ENCODE peak calls at places on chromosomes 11 and 22, in four cellular contexts. J is keratinocyte, H is AG04450, D is right cardiac atrium. K is an unnamed sample. For H3K9me3, the result is how much of the 10 kb centered on the place peaks cover.

GRCh38 chr11:36600155-36600554 is 2.1 kb upstream of the RAG2 start:
- DNase-seq in J (no peak), H (no peak), D (no peak), K (no peak)

GRCh38 chr22:43566561-43567332 is 154.9 kb downstream of the MPPED1 start:
- DNase-seq in J (no peak), H (no peak), D (no peak), K (no peak)

GRCh38 chr11:73982595-73982989 is at the start of gene UCP2:
- DNase-seq in J (no peak), H (peak), D (peak), K (peak)

GRCh38 chr22:20380486-20380885 is 13.5 kb upstream of the ZNF74 start:
- DNase-seq in J (no peak), H (no peak), D (no peak), K (no peak)

GRCh38 chr11:130261546-130261945 is 53.2 kb downstream of the ZBTB44 start:
- DNase-seq in J (no peak), H (no peak), D (no peak), K (no peak)

GRCh38 chr22:40674274-40674673 is 5.0 kb upstream of the MCHR1 start:
- DNase-seq in J (no peak), H (no peak), D (no peak), K (no peak)

GRCh38 chr11:65538915-65539374 is 14.1 kb downstream of the SCYL1 start:
- DNase-seq in J (no peak), H (no peak), D (peak), K (no peak)

GRCh38 chr11:78573271-78574035 is 1.2 kb downstream of the NARS2 start:
- DNase-seq in J (no peak), H (no peak), D (no peak), K (no peak)

GRCh38 chr11:113389288-113389687 is 1.7 kb downstream of the ANKK1 start:
- DNase-seq in J (no peak), H (no peak), D (no peak), K (no peak)

GRCh38 chr11:35363246-35364100 is 55.9 kb downstream of the SLC1A2 start:
- DNase-seq in J (no peak), H (no peak), D (peak), K (peak)

GRCh38 chr22:37610480-37611148 is 2.0 kb downstream of the GGA1 start:
- DNase-seq in J (no peak), H (no peak), D (no peak), K (peak)

GRCh38 chr11:47399860-47400812 is 8.3 kb upstream of the SLC39A13 start:
- DNase-seq in J (no peak), H (no peak), D (peak), K (no peak)

GRCh38 chr22:46240073-46240472 is 10.0 kb downstream of the CDPF1 start:
- DNase-seq in J (no peak), H (no peak), D (no peak), K (no peak)

GRCh38 chr11:109197656-109198055 is 224.3 kb upstream of the C11orf87 start:
- DNase-seq in J (no peak), H (no peak), D (no peak), K (no peak)

GRCh38 chr11:105489431-105489830 is 120.4 kb upstream of the GRIA4 start:
- DNase-seq in J (no peak), H (no peak), D (no peak), K (no peak)

GRCh38 chr11:69963533-69964246 is 114.4 kb upstream of the ANO1 start:
- DNase-seq in J (no peak), H (no peak), D (no peak), K (no peak)

GRCh38 chr22:50715250-50715649 is 22.8 kb upstream of the ACR start:
- DNase-seq in J (no peak), H (no peak), D (peak), K (no peak)

GRCh38 chr11:8011981-8012444 is 24.9 kb downstream of the EIF3F start:
- DNase-seq in J (no peak), H (peak), D (no peak), K (no peak)

GRCh38 chr11:35540526-35540925 is 15.1 kb upstream of the PAMR1 start:
- DNase-seq in J (no peak), H (no peak), D (no peak), K (no peak)

GRCh38 chr22:30694638-30695350 is at the start of gene OSBP2:
- DNase-seq in J (no peak), H (no peak), D (peak), K (peak)

GRCh38 chr11:3153291-3153861 is 11.7 kb downstream of the OSBPL5 start:
- DNase-seq in J (no peak), H (peak), D (peak), K (peak)

GRCh38 chr11:102225689-102226562 is 91.4 kb upstream of the BIRC3 start:
- DNase-seq in J (no peak), H (peak), D (no peak), K (no peak)

GRCh38 chr11:67313125-67313890 is 10.0 kb downstream of the SSH3 start:
- DNase-seq in J (no peak), H (no peak), D (no peak), K (no peak)

GRCh38 chr11:79441159-79441875 is 487 bp upstream of the TENM4 start:
- DNase-seq in J (no peak), H (no peak), D (no peak), K (no peak)

GRCh38 chr11:61587541-61587941 is 6.7 kb upstream of the SYT7 start:
- DNase-seq in J (no peak), H (no peak), D (peak), K (peak)

GRCh38 chr11:91366816-91367215 is 857.8 kb upstream of the FAT3 start:
- DNase-seq in J (no peak), H (no peak), D (no peak), K (no peak)

DNA sequence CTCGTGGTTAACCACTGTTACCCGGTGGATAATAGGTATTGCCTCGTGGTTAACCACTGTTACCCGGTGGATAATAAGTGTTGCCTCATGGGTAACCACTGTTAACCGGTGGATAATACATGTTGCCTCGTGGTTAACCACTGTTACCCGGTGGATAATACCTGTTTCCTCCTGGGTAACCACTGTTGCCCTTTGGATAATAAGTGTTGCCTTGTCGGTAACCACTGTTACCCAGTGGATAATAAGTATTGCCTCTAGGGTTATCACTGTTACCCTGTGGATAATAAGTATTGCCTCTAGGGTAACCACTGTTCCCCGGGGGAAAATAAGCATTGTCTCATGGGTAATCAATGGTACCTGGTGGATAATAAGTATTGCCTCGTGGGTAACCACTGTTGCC is 15.0 kb upstream of the NXPE4 start:
- DNase-seq in J (no peak), H (no peak), D (no peak), K (no peak)
- H3K9me3 ChIP-seq in J (under half), H (under half), D (under half), K (under half)

GRCh38 chr11:128624269-128625170 is 37.2 kb upstream of the ETS1 start:
- DNase-seq in J (no peak), H (no peak), D (peak), K (no peak)
- H3K4me3 ChIP-seq in J (no peak), H (no peak), D (no peak), K (no peak)

DNA sequence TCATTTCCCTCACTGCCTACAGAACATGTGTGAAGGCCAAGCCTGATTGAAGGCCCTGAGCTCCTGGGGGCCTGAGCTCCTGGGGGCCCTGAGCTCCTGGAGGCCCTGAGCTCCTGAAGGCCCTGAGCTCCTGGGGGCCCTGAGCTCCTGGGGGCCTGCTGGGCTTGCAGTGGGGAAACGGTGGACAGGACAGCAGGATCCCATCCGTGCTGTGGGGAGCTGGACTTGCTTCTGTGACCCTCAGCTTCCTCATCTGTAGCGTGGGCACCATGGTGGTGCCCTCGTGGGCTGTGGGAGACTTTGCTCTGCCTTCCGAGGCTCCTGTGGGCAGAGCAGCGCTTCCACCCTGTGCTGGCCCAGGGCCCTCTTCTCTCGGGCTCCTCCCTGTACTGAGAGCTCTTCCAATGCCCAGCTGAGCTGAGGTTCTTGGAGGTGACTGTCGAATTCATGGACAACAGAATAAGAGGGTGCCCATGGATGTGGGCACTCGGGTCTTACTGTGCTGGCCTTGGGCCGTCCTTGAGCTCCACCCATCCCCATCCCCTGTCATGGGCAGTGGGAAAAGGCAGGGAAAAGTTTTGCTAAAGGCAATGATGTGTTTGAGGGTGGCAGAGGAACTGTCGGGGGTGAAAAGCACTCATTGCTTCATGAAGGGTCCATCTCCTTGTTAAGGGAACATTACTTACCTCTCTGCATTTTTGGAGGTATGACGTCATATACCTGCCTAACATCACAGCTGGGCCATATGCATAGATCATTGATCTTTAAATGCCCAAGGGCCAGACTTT is 786.7 kb downstream of the TBC1D22A start:
- DNase-seq in J (no peak), H (no peak), D (no peak), K (no peak)
- H3K9me3 ChIP-seq in J (under half), H (half or more), D (under half), K (under half)

GRCh38 chr22:17319541-17319940 is 49.7 kb upstream of the CECR2 start:
- DNase-seq in J (no peak), H (no peak), D (no peak), K (no peak)

GRCh38 chr22:17314472-17314871 is 54.8 kb upstream of the CECR2 start:
- DNase-seq in J (no peak), H (no peak), D (no peak), K (no peak)

GRCh38 chr22:17318817-17319216 is 50.4 kb upstream of the CECR2 start:
- DNase-seq in J (no peak), H (no peak), D (no peak), K (no peak)

GRCh38 chr22:17315310-17315709 is 54.0 kb upstream of the CECR2 start:
- DNase-seq in J (no peak), H (no peak), D (no peak), K (no peak)

DNA sequence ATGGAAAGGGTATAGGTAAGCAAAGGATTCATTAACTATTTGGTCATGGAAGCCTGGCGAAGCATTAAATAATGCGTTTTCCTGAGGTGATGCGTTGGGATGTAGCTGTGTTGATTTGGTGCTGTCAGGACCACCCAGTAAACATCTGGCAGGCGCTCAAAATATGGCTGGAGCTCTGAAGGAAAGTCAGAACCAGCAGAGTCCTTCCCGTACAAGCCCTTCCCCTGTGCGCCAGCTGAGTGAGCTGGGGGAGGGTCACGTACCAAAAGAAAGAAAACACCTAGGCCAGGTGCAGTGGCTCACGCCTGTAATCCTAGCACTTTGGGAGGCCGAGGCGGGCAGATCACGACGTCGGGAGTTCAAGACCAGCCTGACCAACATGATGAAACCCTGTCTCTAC is 55.7 kb upstream of the CECR2 start:
- DNase-seq in J (no peak), H (no peak), D (no peak), K (no peak)
- H3K4me3 ChIP-seq in J (no peak), H (no peak), D (no peak), K (no peak)

DNA sequence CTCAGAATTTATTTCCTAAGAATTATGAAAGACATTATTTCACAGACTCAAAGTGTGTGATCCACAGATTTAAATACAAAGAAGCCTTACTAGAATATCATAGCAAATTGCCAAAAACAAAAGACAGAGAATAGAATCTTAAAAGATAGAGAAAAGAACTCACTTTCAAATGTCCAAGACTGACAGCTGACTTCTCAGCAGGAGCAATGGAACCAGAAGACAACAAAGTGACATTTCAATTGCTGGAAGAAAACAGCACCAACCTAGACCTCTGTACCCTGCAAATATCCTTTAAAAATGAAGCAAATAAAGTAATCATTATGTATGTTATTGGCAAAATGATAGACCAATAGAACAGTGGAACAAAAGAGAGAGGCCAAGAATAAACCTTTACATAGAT is 109.2 kb downstream of the TTC17 start:
- DNase-seq in J (no peak), H (no peak), D (no peak), K (no peak)
- H3K9me3 ChIP-seq in J (under half), H (under half), D (under half), K (under half)

GRCh38 chr11:132943325-132943736 is 589.0 kb downstream of the OPCML start:
- DNase-seq in J (no peak), H (no peak), D (no peak), K (no peak)
- H3K4me3 ChIP-seq in J (no peak), H (peak), D (peak), K (no peak)

DNA sequence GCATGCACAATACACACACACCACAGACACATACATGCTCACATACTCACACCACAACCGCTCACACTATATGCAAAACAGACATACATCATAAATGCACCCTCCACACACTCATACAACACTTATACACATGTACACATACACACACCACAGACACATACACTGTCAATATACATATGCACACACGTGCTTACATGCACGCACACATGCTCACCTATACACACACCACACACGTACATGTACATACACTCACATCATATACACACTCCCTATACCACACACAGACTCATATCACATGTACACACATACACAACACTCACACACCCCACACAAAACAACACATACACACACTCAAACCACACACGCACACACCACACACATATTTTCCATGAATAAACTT is 885.3 kb downstream of the TBC1D22A start:
- DNase-seq in J (no peak), H (no peak), D (no peak), K (no peak)
- H3K9me3 ChIP-seq in J (under half), H (under half), D (under half), K (under half)

K was measured in uterus.